ENCODE peak calls at places on chromosome 12, in four cellular contexts. P is neural progenitor cell, Z is heart left ventricle, J is HepG2. E is an unnamed sample. For H3K36me3 and H3K27me3, the result is how much of the 10 kb centered on the place peaks cover.

GRCh38 chr12:107254258-107254856 is 161.0 kb upstream of the CRY1 start:
- DNase-seq in Z (no peak), J (no peak), P (no peak), E (no peak)

GRCh38 chr12:53171725-53172329 is 8.7 kb upstream of the ZNF740 start:
- DNase-seq in P (no peak), Z (no peak), J (peak), E (no peak)

GRCh38 chr12:95424271-95424994 is 49.5 kb upstream of the METAP2 start:
- DNase-seq in P (no peak), Z (peak), J (no peak), E (no peak)

GRCh38 chr12:72330291-72330690 is 58.1 kb downstream of the TRHDE start:
- DNase-seq in P (peak), Z (no peak), J (no peak), E (no peak)

GRCh38 chr12:40853221-40853620 is 161.0 kb downstream of the CNTN1 start:
- DNase-seq in P (no peak), J (no peak), Z (no peak), E (no peak)

GRCh38 chr12:84136862-84137367 is 775.7 kb downstream of the SLC6A15 start:
- DNase-seq in J (no peak), Z (no peak), P (no peak), E (no peak)

GRCh38 chr12:111406474-111407370 is 999 bp downstream of the SH2B3 start:
- DNase-seq in J (no peak), Z (peak), P (peak), E (peak)

GRCh38 chr12:44433647-44434046 is 442.5 kb downstream of the NELL2 start:
- DNase-seq in Z (no peak), J (no peak), P (no peak), E (no peak)

GRCh38 chr12:47210776-47211175 is 131.0 kb upstream of the AMIGO2 start:
- DNase-seq in P (no peak), Z (no peak), J (no peak), E (no peak)

GRCh38 chr12:2608608-2608945 is 186.2 kb upstream of the FKBP4 start:
- DNase-seq in P (no peak), J (no peak), Z (no peak), E (no peak)

GRCh38 chr12:124694250-124694649 is 126.8 kb upstream of the NCOR2 start:
- DNase-seq in J (no peak), P (no peak), Z (no peak), E (no peak)

GRCh38 chr12:69331846-69332684 is 16.1 kb upstream of the LYZ start:
- DNase-seq in J (no peak), P (peak), Z (no peak), E (no peak)
- H3K4me3 ChIP-seq in J (peak), P (no peak), Z (peak), E (peak)

GRCh38 chr12:78712834-78713455 is 151.6 kb upstream of the SYT1 start:
- DNase-seq in J (no peak), Z (no peak), P (peak), E (no peak)
- H3K36me3 ChIP-seq in J (under half), Z (under half), P (under half), E (under half)

GRCh38 chr12:101596172-101596571 is 1.4 kb downstream of the MYBPC1 start:
- DNase-seq in Z (no peak), J (no peak), P (peak), E (no peak)

GRCh38 chr12:101594700-101595099 is at the start of gene MYBPC1:
- DNase-seq in J (no peak), P (peak), Z (no peak), E (no peak)

GRCh38 chr12:101599311-101599710 is 4.5 kb downstream of the MYBPC1 start:
- DNase-seq in P (no peak), J (peak), Z (no peak), E (no peak)

GRCh38 chr12:101598483-101598882 is 3.7 kb downstream of the MYBPC1 start:
- DNase-seq in Z (no peak), J (no peak), P (no peak), E (no peak)

GRCh38 chr12:101597164-101597563 is 2.4 kb downstream of the MYBPC1 start:
- DNase-seq in Z (no peak), P (no peak), J (no peak), E (no peak)
- H3K27me3 ChIP-seq in Z (under half), P (under half), J (under half), E (under half)

DNA sequence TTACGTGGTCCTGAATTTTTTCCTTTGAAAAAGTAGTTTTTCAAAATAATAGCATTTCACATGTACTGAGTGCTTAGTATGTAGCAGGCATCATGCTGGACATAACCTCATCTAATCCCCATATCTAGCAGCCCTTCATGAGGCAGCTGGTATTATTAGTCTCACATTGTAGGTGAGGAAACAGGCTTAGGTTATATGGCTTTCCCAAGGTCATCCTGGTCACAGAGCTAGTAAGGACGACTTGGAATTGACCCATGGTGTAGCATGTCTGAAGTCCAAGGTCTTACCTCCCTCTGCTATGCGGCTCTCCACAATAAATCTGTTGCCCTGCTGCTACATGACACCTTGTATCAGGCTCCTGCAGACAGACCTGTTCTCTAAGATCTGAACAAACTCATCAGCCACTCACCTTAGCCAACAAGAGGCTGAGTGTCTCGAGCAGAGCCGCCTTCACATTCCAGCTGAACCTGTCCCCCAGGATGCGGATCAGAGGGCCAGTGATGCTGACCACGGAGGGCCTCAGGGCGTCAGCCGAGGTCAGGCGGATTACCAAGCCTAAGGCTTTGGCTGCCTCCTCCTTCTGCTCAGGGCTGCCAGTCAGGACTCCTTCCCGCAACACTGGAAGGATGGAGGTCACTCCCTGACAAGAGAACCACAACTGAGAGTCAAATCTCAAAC is 19.7 kb upstream of the RAB35 start:
- DNase-seq in J (no peak), P (no peak), Z (no peak), E (no peak)
- H3K4me3 ChIP-seq in J (no peak), P (no peak), Z (no peak), E (no peak)

GRCh38 chr12:132946507-132946820 is 9.6 kb downstream of the ZNF605 start:
- DNase-seq in J (no peak), P (no peak), Z (no peak), E (no peak)
- H3K36me3 ChIP-seq in J (half or more), P (under half), Z (half or more), E (half or more)

DNA sequence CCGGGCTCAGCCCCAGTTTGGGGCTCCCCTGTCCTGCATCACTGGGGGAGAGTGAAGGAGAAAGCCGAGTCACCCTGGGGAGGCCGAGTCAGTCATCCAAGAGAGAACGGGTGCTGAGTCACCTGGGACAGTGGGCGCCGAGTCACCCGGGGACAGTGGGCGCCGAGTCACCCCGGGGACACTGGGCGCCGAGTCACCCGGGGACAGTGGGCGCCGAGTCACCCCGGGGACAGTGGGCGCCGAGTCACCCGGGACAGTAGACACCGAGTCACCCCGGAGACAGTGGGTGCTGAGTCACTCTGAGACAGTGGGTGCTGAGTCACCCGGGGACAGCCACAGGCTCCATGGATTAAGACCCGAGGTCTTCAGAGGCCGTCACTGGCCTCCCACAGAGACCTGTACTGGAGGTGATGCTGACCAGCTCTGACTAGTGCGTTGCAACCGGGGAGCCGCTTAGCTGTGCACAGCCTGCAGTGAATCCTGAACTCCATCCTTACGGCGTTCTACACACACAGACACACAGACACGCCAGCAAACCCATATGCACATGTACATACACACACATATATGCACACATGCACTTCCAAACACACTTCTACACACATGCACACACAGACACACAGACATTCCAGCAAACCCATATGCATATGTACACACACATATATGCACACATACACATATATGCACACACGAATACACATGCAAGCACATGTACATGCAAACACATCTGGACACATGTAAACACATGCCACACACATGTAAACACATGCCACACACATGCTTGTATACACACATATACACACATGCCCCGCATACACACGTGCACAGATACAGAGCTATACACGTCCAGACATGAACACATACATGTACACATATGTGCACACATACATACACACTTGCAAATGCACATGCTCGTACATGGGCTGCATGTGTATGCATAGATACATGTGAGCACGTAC is 64.9 kb upstream of the GALNT9 start:
- DNase-seq in P (no peak), Z (no peak), J (no peak), E (no peak)
- H3K27me3 ChIP-seq in P (half or more), Z (under half), J (under half), E (half or more)

E was measured in left ventricle myocardium inferior.